ENCODE peak calls at places on chromosome 18, in ten cellular contexts. P, U, A, O, X, J, C, W, L and E are unnamed samples.

GRCh38 chr18:47871288-47871687 is 59.2 kb downstream of the SMAD2 start:
- DNase-seq in A (no peak), O (no peak), X (no peak), P (no peak), W (no peak), C (no peak), U (no peak), L (no peak), J (no peak), E (no peak)

GRCh38 chr18:56789004-56789888 is 138.1 kb downstream of the WDR7 start:
- DNase-seq in W (no peak), O (peak; percentile 92), L (peak; percentile 23), P (peak; percentile 71), C (peak; percentile 28), X (no peak), U (peak; percentile 36), A (peak; percentile 58), J (no peak), E (peak; percentile 14)

GRCh38 chr18:31393286-31393685 is 16.7 kb downstream of the DSG4 start:
- DNase-seq in U (no peak), X (no peak), O (no peak), C (no peak), J (no peak), W (no peak), P (no peak), A (no peak), L (no peak), E (no peak)

GRCh38 chr18:73232933-73233332 is 365.1 kb upstream of the NETO1 start:
- DNase-seq in A (no peak), C (no peak), L (no peak), X (no peak), U (no peak), W (no peak), O (no peak), P (no peak), J (no peak), E (no peak)

GRCh38 chr18:34039194-34039593 is 185.5 kb downstream of the NOL4 start:
- DNase-seq in P (no peak), O (peak; percentile 6), W (no peak), J (no peak), C (peak; percentile 25), X (no peak), L (no peak), U (no peak), A (no peak), E (no peak)

GRCh38 chr18:61992923-61993322 is 100.1 kb upstream of the RNF152 start:
- DNase-seq in U (no peak), P (peak; percentile 76), O (no peak), A (no peak), X (no peak), W (no peak), C (no peak), J (no peak), L (no peak), E (no peak)

GRCh38 chr18:43001821-43002220 is 113.7 kb downstream of the RIT2 start:
- DNase-seq in L (no peak), U (no peak), P (peak; percentile 11), C (no peak), O (no peak), J (no peak), W (no peak), A (no peak), X (no peak), E (no peak)

GRCh38 chr18:12304351-12305210 is 3.5 kb upstream of the TUBB6 start:
- DNase-seq in X (no peak), O (no peak), U (no peak), W (peak; percentile 71), C (no peak), J (no peak), P (no peak), L (no peak), A (no peak), E (no peak)

GRCh38 chr18:20971886-20972267 is 139.7 kb downstream of the ROCK1 start:
- DNase-seq in C (peak; percentile 37), U (peak; percentile 27), J (no peak), O (peak; percentile 42), X (no peak), W (no peak), P (peak; percentile 51), L (peak; percentile 16), A (no peak), E (no peak)

GRCh38 chr18:54849683-54850082 is 21.4 kb downstream of the RAB27B start:
- DNase-seq in J (no peak), A (no peak), L (no peak), U (no peak), W (no peak), P (no peak), X (no peak), O (no peak), C (no peak), E (no peak)

GRCh38 chr18:67302043-67302442 is 214.5 kb downstream of the DSEL start:
- DNase-seq in J (no peak), C (no peak), A (no peak), U (no peak), W (no peak), P (peak; percentile 35), O (peak; percentile 23), L (no peak), X (no peak), E (no peak)

GRCh38 chr18:6368017-6368416 is 46.7 kb downstream of the L3MBTL4 start:
- DNase-seq in U (no peak), X (no peak), A (no peak), W (no peak), J (no peak), L (no peak), O (no peak), C (no peak), P (no peak), E (no peak)

GRCh38 chr18:6374340-6374739 is 40.4 kb downstream of the L3MBTL4 start:
- DNase-seq in U (no peak), P (no peak), J (no peak), O (no peak), A (no peak), L (no peak), W (no peak), X (no peak), C (no peak), E (no peak)

GRCh38 chr18:6370410-6370809 is 44.3 kb downstream of the L3MBTL4 start:
- DNase-seq in P (no peak), X (no peak), J (no peak), L (no peak), O (no peak), C (no peak), U (no peak), A (no peak), W (no peak), E (no peak)

GRCh38 chr18:6373187-6373586 is 41.5 kb downstream of the L3MBTL4 start:
- DNase-seq in C (no peak), L (no peak), O (no peak), J (no peak), P (no peak), W (no peak), U (no peak), X (no peak), A (no peak), E (no peak)

DNA sequence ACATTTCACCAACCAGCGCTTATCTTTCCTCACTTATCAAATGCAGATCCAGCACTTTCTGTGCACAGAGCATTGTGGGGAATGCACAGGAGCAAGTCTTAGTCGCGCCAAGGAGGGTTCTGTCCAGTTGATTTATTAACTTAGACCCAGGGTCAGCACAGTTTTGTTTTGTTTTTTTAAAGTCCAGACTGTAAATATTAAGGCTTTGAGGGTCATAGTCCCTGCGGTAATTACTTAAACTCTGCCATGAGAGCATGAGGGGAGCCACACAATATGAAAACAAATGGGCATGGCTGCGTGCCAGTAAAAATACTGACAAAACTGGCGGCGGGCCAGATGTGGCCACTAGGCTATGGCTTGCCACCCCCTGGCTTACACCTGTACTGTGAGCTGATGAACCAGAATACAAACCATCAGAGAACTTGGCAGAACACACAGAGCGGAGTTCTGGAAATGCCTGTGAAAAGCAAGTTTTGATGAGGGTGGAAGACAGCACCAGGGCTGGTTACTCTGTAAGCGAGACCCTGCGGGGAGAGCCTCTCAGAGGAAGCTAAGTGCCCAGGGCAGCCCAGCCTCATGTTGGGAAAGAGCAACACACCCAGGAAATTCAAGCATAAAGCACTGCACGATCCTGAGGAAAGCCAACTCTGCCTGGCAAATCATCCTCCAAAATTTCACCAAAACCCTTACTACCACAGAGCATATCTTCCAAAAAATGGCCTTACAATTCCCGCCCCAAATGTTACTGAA is 43.6 kb downstream of the L3MBTL4 start:
- DNase-seq in C (no peak), P (no peak), L (no peak), U (no peak), J (no peak), A (no peak), W (no peak), X (no peak), O (no peak), E (no peak)
- TF ChIP-seq CTCF in C (no peak), P (no peak), L (no peak), U (no peak), J (no peak), A (no peak), W (no peak), X (no peak), O (no peak), E (no peak)

DNA sequence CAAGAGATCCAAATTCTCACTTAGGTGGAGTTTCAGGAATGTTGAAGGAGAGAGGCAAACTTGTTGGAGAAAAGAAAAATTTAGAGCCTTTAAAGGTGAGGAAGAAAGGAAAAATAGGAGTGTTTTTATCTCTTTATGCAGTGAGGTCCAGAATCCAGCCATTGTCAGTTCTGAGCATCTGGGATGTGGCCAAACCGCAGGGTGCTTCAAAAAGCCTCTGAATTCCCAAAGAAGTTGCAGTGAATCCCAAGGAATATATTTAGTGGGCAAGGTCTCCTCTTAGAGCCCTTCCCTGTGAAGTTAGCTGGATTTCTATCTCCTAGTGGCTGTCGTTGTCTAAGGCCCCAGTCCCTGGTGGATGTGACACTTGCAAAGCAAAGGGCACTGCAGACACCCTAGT is 51.2 kb downstream of the MTCL1 start:
- DNase-seq in C (peak; percentile 41), L (no peak), O (no peak), A (no peak), U (no peak), W (peak; percentile 5), J (no peak), X (no peak), P (no peak), E (no peak)
- H3K27ac ChIP-seq in C (peak overlapping the region; percentile 96), L (no peak overlapping the region), O (no peak overlapping the region), A (no peak overlapping the region), U (no peak overlapping the region), W (no peak overlapping the region), J (no peak overlapping the region), X (no peak overlapping the region), P (no peak overlapping the region), E (no peak overlapping the region)

GRCh38 chr18:79242246-79242645 is 153.5 kb upstream of the NFATC1 start:
- DNase-seq in W (no peak), X (no peak), L (no peak), U (no peak), P (no peak), C (peak; percentile 40), O (no peak), J (no peak), A (no peak), E (no peak)
- H3K4me3 ChIP-seq in W (no peak overlapping the region), X (no peak overlapping the region), L (no peak overlapping the region), U (no peak overlapping the region), P (no peak overlapping the region), C (peak overlapping the region; percentile 42), O (no peak overlapping the region), J (no peak overlapping the region), A (no peak overlapping the region), E (no peak overlapping the region)

DNA sequence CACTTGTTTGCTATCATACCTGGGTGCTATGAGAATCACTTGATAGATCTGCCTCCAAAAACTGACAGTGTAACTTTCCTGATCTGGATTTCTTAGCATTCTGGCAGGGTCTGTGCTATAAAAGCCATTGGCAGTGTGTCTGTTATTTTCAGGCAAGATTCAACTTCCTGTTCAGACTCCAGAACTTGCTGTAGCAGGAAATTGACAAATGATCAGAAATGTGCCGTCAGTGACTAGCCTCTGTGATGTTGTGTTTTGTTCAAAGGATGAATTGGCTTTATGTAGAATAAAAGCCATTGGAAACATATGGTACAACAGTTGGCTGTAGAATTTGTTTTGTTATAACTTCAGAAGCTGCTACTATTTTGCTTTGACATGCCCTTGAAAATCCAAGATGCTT is 273.3 kb downstream of the PTPRM start:
- DNase-seq in A (no peak), J (no peak), X (no peak), L (no peak), P (no peak), O (peak; percentile 72), W (no peak), U (no peak), C (no peak), E (no peak)
- TF ChIP-seq CTCF in A (no peak), J (no peak), X (no peak), L (no peak), P (no peak), O (no peak), W (no peak), U (no peak), C (no peak), E (no peak)